ENCODE peak calls at places on chromosomes 5 and 9, in seven cellular contexts. Q is activated T-cell treated with anti-CD3 and anti-CD28 coated beads, Interleukin-2, amount 50 U/mL, for 48 hours; Y is aorta; M is psoas muscle; O is NAMALWA; H is stimulated activated CD4-positive, alpha-beta T cell treated with anti-CD3 and anti-CD28 coated beads, Interleukin-2, amount 100 ng/mL, for 48 hours; Z is NCI-H2081. K is an unnamed sample.

GRCh38 chr9:129544766-129545165 is 76.1 kb downstream of the C9orf50 start:
- DNase-seq in Q (no peak), Y (no peak), M (no peak), O (no peak), H (no peak), Z (no peak), K (no peak)

GRCh38 chr5:159106569-159107282 is 7.0 kb upstream of the EBF1 start:
- DNase-seq in Q (peak), Y (peak), M (peak), O (peak), H (peak), Z (peak), K (peak)

GRCh38 chr9:99783799-99784198 is 37.9 kb upstream of the NR4A3 start:
- DNase-seq in Q (no peak), Y (no peak), M (no peak), O (no peak), H (no peak), Z (no peak), K (no peak)

GRCh38 chr5:128464596-128464995 is 73.4 kb downstream of the FBN2 start:
- DNase-seq in Q (no peak), Y (no peak), M (no peak), O (no peak), H (no peak), Z (no peak), K (peak)

GRCh38 chr5:90844931-90845330 is 286.3 kb downstream of the ADGRV1 start:
- DNase-seq in Q (no peak), Y (no peak), M (no peak), O (no peak), H (no peak), Z (peak), K (no peak)

GRCh38 chr9:132099741-132100407 is 20.2 kb upstream of the MED27 start:
- DNase-seq in Q (no peak), Y (no peak), M (no peak), O (no peak), H (no peak), Z (no peak), K (no peak)

GRCh38 chr9:129408535-129409215 is 212.2 kb downstream of the C9orf50 start:
- DNase-seq in Q (no peak), Y (peak), M (peak), O (no peak), H (no peak), Z (no peak), K (peak)

GRCh38 chr5:1914471-1914870 is 31.7 kb upstream of the IRX4 start:
- DNase-seq in Q (no peak), Y (no peak), M (no peak), O (no peak), H (no peak), Z (no peak), K (no peak)

GRCh38 chr5:163586431-163587033 is 81.1 kb downstream of the MAT2B start:
- DNase-seq in Q (no peak), Y (no peak), M (no peak), O (no peak), H (no peak), Z (no peak), K (no peak)

GRCh38 chr9:96135071-96135825 is 166.7 kb downstream of the HSD17B3 start:
- DNase-seq in Q (no peak), Y (no peak), M (no peak), O (no peak), H (no peak), Z (peak), K (no peak)

GRCh38 chr5:173001229-173001841 is 17.8 kb downstream of the ATP6V0E1 start:
- DNase-seq in Q (peak), Y (no peak), M (no peak), O (no peak), H (no peak), Z (no peak), K (no peak)

GRCh38 chr5:179542170-179542569 is 8.2 kb upstream of the RUFY1 start:
- DNase-seq in Q (no peak), Y (no peak), M (no peak), O (no peak), H (no peak), Z (no peak), K (no peak)

GRCh38 chr9:15222313-15222712 is 84.7 kb downstream of the TTC39B start:
- DNase-seq in Q (no peak), Y (no peak), M (no peak), O (no peak), H (no peak), Z (no peak), K (no peak)

GRCh38 chr9:129140397-129141065 is 29.3 kb downstream of the PTPA start:
- DNase-seq in Q (peak), Y (peak), M (peak), O (peak), H (no peak), Z (peak), K (no peak)

GRCh38 chr9:68800836-68801235 is 95.8 kb downstream of the PIP5K1B start:
- DNase-seq in Q (no peak), Y (no peak), M (no peak), O (no peak), H (no peak), Z (no peak), K (no peak)

GRCh38 chr9:113005777-113006176 is 6.2 kb downstream of the ZNF883 start:
- DNase-seq in Q (no peak), Y (no peak), M (no peak), O (no peak), H (no peak), Z (no peak), K (no peak)

GRCh38 chr9:130518943-130519772 is 60.2 kb upstream of the FUBP3 start:
- DNase-seq in Q (no peak), Y (no peak), M (no peak), O (no peak), H (no peak), Z (no peak), K (no peak)

GRCh38 chr9:106892632-106893031 is 29.7 kb downstream of the ZNF462 start:
- DNase-seq in Q (no peak), Y (peak), M (peak), O (no peak), H (no peak), Z (no peak), K (peak)

GRCh38 chr9:97840521-97840920 is 12.5 kb upstream of the FOXE1 start:
- DNase-seq in Q (no peak), Y (no peak), M (no peak), O (no peak), H (no peak), Z (no peak), K (no peak)

GRCh38 chr9:12640021-12640587 is 53.1 kb upstream of the TYRP1 start:
- DNase-seq in Q (no peak), Y (no peak), M (no peak), O (peak), H (no peak), Z (peak), K (no peak)

GRCh38 chr9:99005651-99006050 is 61.9 kb downstream of the COL15A1 start:
- DNase-seq in Q (no peak), Y (no peak), M (no peak), O (no peak), H (no peak), Z (no peak), K (no peak)

GRCh38 chr9:114004221-114004716 is 73.8 kb downstream of the AMBP start:
- DNase-seq in Q (peak), Y (peak), M (peak), O (no peak), H (no peak), Z (no peak), K (peak)

GRCh38 chr5:176415240-176416122 is 858 bp downstream of the CLTB start:
- DNase-seq in Q (peak), Y (peak), M (peak), O (no peak), H (no peak), Z (peak), K (peak)

GRCh38 chr5:82622205-82622604 is 344.1 kb upstream of the RPS23 start:
- DNase-seq in Q (no peak), Y (no peak), M (no peak), O (no peak), H (no peak), Z (no peak), K (no peak)

GRCh38 chr5:34682926-34683623 is 26.9 kb downstream of the RAI14 start:
- DNase-seq in Q (no peak), Y (no peak), M (no peak), O (no peak), H (no peak), Z (peak), K (no peak)

GRCh38 chr5:179870952-179871351 is 12.3 kb upstream of the MRNIP start:
- DNase-seq in Q (no peak), Y (no peak), M (no peak), O (peak), H (no peak), Z (no peak), K (no peak)

GRCh38 chr5:159310492-159310891 is 19.8 kb downstream of the IL12B start:
- DNase-seq in Q (peak), Y (no peak), M (no peak), O (peak), H (no peak), Z (peak), K (no peak)